ENCODE peak calls at places on chromosomes 5 and 9, in five cellular contexts. U is HS-27A, A is AML-193, Q is tibial nerve, Z is substantia nigra. Y is an unnamed sample.

GRCh38 chr5:139884734-139885133 is 89.1 kb downstream of the PSD2 start:
- DNase-seq in U (no peak), A (no peak), Q (no peak), Z (no peak), Y (no peak)

GRCh38 chr9:10238087-10238486 is 374.7 kb downstream of the PTPRD start:
- DNase-seq in U (no peak), A (no peak), Q (no peak), Z (no peak), Y (no peak)

GRCh38 chr5:156815988-156816599 is 34.0 kb upstream of the PPP1R2B start:
- DNase-seq in U (no peak), A (peak; percentile 24), Q (no peak), Z (no peak), Y (peak; percentile 37)

GRCh38 chr5:73998496-73998895 is 372.5 kb downstream of the ARHGEF28 start:
- DNase-seq in U (no peak), A (no peak), Q (no peak), Z (no peak), Y (no peak)

GRCh38 chr9:71766663-71767062 is 1.6 kb downstream of the CEMIP2 start:
- DNase-seq in U (no peak), A (no peak), Q (no peak), Z (no peak), Y (no peak)

GRCh38 chr9:76161546-76161945 is 232.7 kb downstream of the RFK start:
- DNase-seq in U (no peak), A (no peak), Q (no peak), Z (no peak), Y (no peak)

GRCh38 chr5:153659337-153659736 is 168.9 kb downstream of the GRIA1 start:
- DNase-seq in U (peak; percentile 12), A (no peak), Q (no peak), Z (no peak), Y (no peak)

GRCh38 chr9:36892279-36892678 is 141.8 kb downstream of the PAX5 start:
- DNase-seq in U (no peak), A (no peak), Q (no peak), Z (no peak), Y (no peak)

GRCh38 chr5:124754206-124754927 is 7.9 kb upstream of the ZNF608 start:
- DNase-seq in U (no peak), A (no peak), Q (no peak), Z (no peak), Y (no peak)

GRCh38 chr9:115208503-115208902 is 90.5 kb upstream of the TNC start:
- DNase-seq in U (no peak), A (no peak), Q (no peak), Z (no peak), Y (no peak)

GRCh38 chr5:1466631-1467265 is 21.5 kb upstream of the SLC6A3 start:
- DNase-seq in U (no peak), A (no peak), Q (no peak), Z (no peak), Y (no peak)

GRCh38 chr9:120326076-120326693 is 253.8 kb downstream of the CDK5RAP2 start:
- DNase-seq in U (no peak), A (no peak), Q (no peak), Z (no peak), Y (no peak)

GRCh38 chr5:16791036-16791705 is 144.9 kb downstream of the MYO10 start:
- DNase-seq in U (peak; percentile 41), A (peak; percentile 17), Q (peak; percentile 69), Z (no peak), Y (peak; percentile 64)

GRCh38 chr9:79989079-79989478 is 417.3 kb downstream of the TLE4 start:
- DNase-seq in U (no peak), A (no peak), Q (no peak), Z (no peak), Y (no peak)

GRCh38 chr5:1448511-1449011 is 3.3 kb upstream of the SLC6A3 start:
- DNase-seq in U (no peak), A (no peak), Q (no peak), Z (no peak), Y (no peak)

GRCh38 chr5:172096184-172096941 is 89.9 kb upstream of the FBXW11 start:
- DNase-seq in U (no peak), A (no peak), Q (no peak), Z (no peak), Y (no peak)

GRCh38 chr9:69036799-69037198 is 1.2 kb downstream of the FXN start:
- DNase-seq in U (no peak), A (peak; percentile 47), Q (no peak), Z (no peak), Y (no peak)

GRCh38 chr9:72443855-72444254 is 77.6 kb upstream of the TMC1 start:
- DNase-seq in U (no peak), A (peak; percentile 76), Q (no peak), Z (no peak), Y (peak; percentile 71)

GRCh38 chr5:179907570-179908324 is at the start of gene TBC1D9B:
- DNase-seq in U (no peak), A (peak; percentile 60), Q (peak; percentile 31), Z (peak; percentile 53), Y (peak; percentile 76)

GRCh38 chr5:131810510-131811249 is 13.9 kb upstream of the FNIP1 start:
- DNase-seq in U (no peak), A (peak; percentile 32), Q (no peak), Z (no peak), Y (peak; percentile 63)

GRCh38 chr5:148005788-148006520 is 57.8 kb upstream of the SPINK5 start:
- DNase-seq in U (no peak), A (peak; percentile 17), Q (no peak), Z (no peak), Y (peak; percentile 48)

GRCh38 chr5:79824444-79824843 is 134.8 kb downstream of the CMYA5 start:
- DNase-seq in U (no peak), A (no peak), Q (no peak), Z (no peak), Y (no peak)

GRCh38 chr5:75729321-75729720 is 12.1 kb upstream of the POC5 start:
- DNase-seq in U (no peak), A (no peak), Q (no peak), Z (no peak), Y (no peak)

GRCh38 chr5:96067902-96068614 is 106.4 kb upstream of the ELL2 start:
- DNase-seq in U (peak; percentile 84), A (peak; percentile 18), Q (no peak), Z (no peak), Y (peak; percentile 36)

GRCh38 chr9:127130661-127131538 is 8.5 kb upstream of the ANGPTL2 start:
- DNase-seq in U (no peak), A (peak; percentile 93), Q (peak; percentile 75), Z (no peak), Y (peak; percentile 96)

GRCh38 chr9:7439355-7439978 is 360.1 kb downstream of the DMAC1 start:
- DNase-seq in U (no peak), A (no peak), Q (no peak), Z (no peak), Y (no peak)

GRCh38 chr5:65924366-65925093 is 1.8 kb upstream of the ERBIN start:
- DNase-seq in U (no peak), A (no peak), Q (no peak), Z (no peak), Y (no peak)

GRCh38 chr5:66197764-66198405 is 53.8 kb downstream of the SREK1 start:
- DNase-seq in U (no peak), A (no peak), Q (no peak), Z (no peak), Y (peak; percentile 36)

GRCh38 chr5:113161806-113162205 is 185.2 kb downstream of the DCP2 start:
- DNase-seq in U (no peak), A (no peak), Q (peak; percentile 16), Z (no peak), Y (no peak)

GRCh38 chr9:68778635-68779034 is 73.6 kb downstream of the PIP5K1B start:
- DNase-seq in U (no peak), A (no peak), Q (no peak), Z (no peak), Y (no peak)

GRCh38 chr5:43073597-43074546 is 33.8 kb upstream of the ANXA2R start:
- DNase-seq in U (no peak), A (peak; percentile 43), Q (peak; percentile 39), Z (no peak), Y (peak; percentile 67)